ENCODE peak calls at places on chromosomes 7 and 10, in seven cellular contexts. S is Panc1, A is right cardiac atrium, G is astrocyte, N is AG04450, T is right lobe of liver, E is heart right ventricle. X is an unnamed sample.

GRCh38 chr7:49119706-49120105 is 195.4 kb downstream of the CDC14C start:
- DNase-seq in S (no peak), A (no peak), E (no peak), G (no peak), T (no peak), N (no peak), X (no peak)

GRCh38 chr10:109961181-109962001 is 38.1 kb upstream of the XPNPEP1 start:
- DNase-seq in N (no peak), E (no peak), S (no peak), T (no peak), A (no peak), G (peak; percentile 65), X (no peak)

GRCh38 chr7:2036786-2037185 is 196.0 kb downstream of the MAD1L1 start:
- DNase-seq in A (peak; percentile 35), E (no peak), N (no peak), T (peak; percentile 31), S (no peak), G (no peak), X (no peak)

GRCh38 chr7:138388673-138389491 is 71.2 kb upstream of the TRIM24 start:
- DNase-seq in T (no peak), E (no peak), N (no peak), G (no peak), A (no peak), S (peak; percentile 17), X (no peak)

GRCh38 chr7:95609277-95609971 is 13.1 kb upstream of the PDK4 start:
- DNase-seq in S (peak; percentile 64), T (no peak), G (peak; percentile 22), N (no peak), E (peak; percentile 63), A (peak; percentile 58), X (no peak)

GRCh38 chr10:18400911-18401260 is 250.5 kb downstream of the NSUN6 start:
- DNase-seq in T (peak; percentile 59), G (no peak), A (no peak), N (no peak), E (no peak), S (no peak), X (no peak)

GRCh38 chr7:42237162-42237821 is at the start of gene GLI3:
- DNase-seq in G (peak; percentile 91), N (peak; percentile 77), E (peak; percentile 90), A (peak; percentile 93), S (no peak), T (peak; percentile 66), X (no peak)

GRCh38 chr10:132904169-132904813 is 38.1 kb downstream of the CFAP46 start:
- DNase-seq in T (peak; percentile 51), G (peak; percentile 5), E (no peak), A (peak; percentile 67), N (no peak), S (peak; percentile 51), X (no peak)

GRCh38 chr7:140534743-140535142 is 55.4 kb upstream of the MKRN1 start:
- DNase-seq in N (no peak), E (no peak), S (no peak), T (no peak), G (no peak), A (peak; percentile 77), X (no peak)

GRCh38 chr10:111118758-111119157 is 41.9 kb downstream of the ADRA2A start:
- DNase-seq in N (no peak), S (no peak), A (no peak), E (no peak), T (no peak), G (no peak), X (no peak)

GRCh38 chr7:47088329-47089067 is 493.4 kb downstream of the TNS3 start:
- DNase-seq in N (no peak), A (peak; percentile 82), T (no peak), E (peak; percentile 65), S (peak; percentile 18), G (peak; percentile 34), X (peak; percentile 6)

GRCh38 chr10:17109475-17110207 is 20.0 kb downstream of the CUBN start:
- DNase-seq in G (peak; percentile 76), T (no peak), S (no peak), E (no peak), N (peak; percentile 23), A (no peak), X (no peak)

GRCh38 chr7:128231021-128231420 is 10.1 kb upstream of the LEP start:
- DNase-seq in T (no peak), N (no peak), S (no peak), E (no peak), G (no peak), A (no peak), X (no peak)

GRCh38 chr7:97722386-97722785 is 9.5 kb upstream of the TAC1 start:
- DNase-seq in G (no peak), N (no peak), A (no peak), S (no peak), T (no peak), E (no peak), X (no peak)

GRCh38 chr10:484441-484924 is 205.0 kb downstream of the DIP2C start:
- DNase-seq in E (no peak), N (no peak), A (peak; percentile 64), S (no peak), T (no peak), G (peak; percentile 45), X (peak; percentile 22)

GRCh38 chr10:64733980-64734379 is 1212.8 kb downstream of the REEP3 start:
- DNase-seq in N (no peak), E (no peak), G (no peak), S (peak; percentile 8), T (no peak), A (peak; percentile 10), X (no peak)

GRCh38 chr10:30591249-30591670 is 38.3 kb downstream of the LYZL2 start:
- DNase-seq in N (peak; percentile 10), G (peak; percentile 6), S (no peak), T (no peak), E (peak; percentile 19), A (no peak), X (no peak)

GRCh38 chr7:98697485-98698240 is 80.6 kb downstream of the NPTX2 start:
- DNase-seq in T (no peak), E (no peak), S (no peak), A (no peak), G (no peak), N (no peak), X (no peak)

GRCh38 chr7:134427896-134428295 is 31.0 kb downstream of the AKR1B1 start:
- DNase-seq in A (no peak), S (no peak), N (no peak), G (no peak), T (no peak), E (no peak), X (no peak)

GRCh38 chr10:47243791-47244190 is 56.2 kb upstream of the GDF10 start:
- DNase-seq in T (no peak), A (peak; percentile 82), E (no peak), G (no peak), N (no peak), S (no peak), X (no peak)

GRCh38 chr7:114720725-114721124 is 201.2 kb upstream of the MDFIC start:
- DNase-seq in E (no peak), T (no peak), N (no peak), A (no peak), G (no peak), S (no peak), X (no peak)

GRCh38 chr7:106693659-106694353 is 32.8 kb upstream of the CCDC71L start:
- DNase-seq in T (no peak), G (peak; percentile 74), E (no peak), S (no peak), A (no peak), N (no peak), X (no peak)

GRCh38 chr7:155867280-155867679 is 55.0 kb upstream of the SHH start:
- DNase-seq in G (no peak), E (no peak), A (no peak), S (no peak), N (no peak), T (no peak), X (no peak)

GRCh38 chr10:129136074-129136473 is 331.0 kb upstream of the MGMT start:
- DNase-seq in E (no peak), S (no peak), G (no peak), T (no peak), A (no peak), N (no peak), X (no peak)

GRCh38 chr7:132857703-132858102 is 224.2 kb downstream of the CHCHD3 start:
- DNase-seq in N (no peak), T (no peak), E (no peak), A (no peak), S (no peak), G (no peak), X (no peak)
- H3K27me3 ChIP-seq in N (no peaks in the 10 kb centered on the region), T (no peaks in the 10 kb centered on the region), E (no peaks in the 10 kb centered on the region), A (no peaks in the 10 kb centered on the region), S (no peaks in the 10 kb centered on the region), G (no peaks in the 10 kb centered on the region), X (no peaks in the 10 kb centered on the region)

DNA sequence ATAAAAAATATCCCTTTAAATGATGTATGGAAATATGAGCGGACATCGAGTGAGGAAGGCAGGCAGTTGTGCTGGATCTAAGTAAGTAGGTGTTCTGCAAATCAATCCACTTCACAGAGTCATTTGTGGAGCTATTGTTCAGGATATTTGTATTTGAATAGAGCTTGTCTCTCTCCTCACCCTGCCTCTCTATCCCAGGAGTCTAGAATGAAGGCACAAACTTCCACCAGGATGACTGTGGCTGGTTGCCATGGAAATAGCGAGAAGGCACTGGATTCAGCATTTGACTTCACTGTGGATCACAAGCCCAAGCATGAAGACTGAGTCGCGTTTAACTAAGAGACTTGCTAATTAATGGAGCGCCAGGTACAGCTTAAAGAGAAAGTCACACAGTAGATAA is 53.2 kb downstream of the NPY start:
- DNase-seq in S (no peak), E (no peak), N (no peak), T (no peak), A (no peak), G (no peak), X (no peak)
- H3K4me3 ChIP-seq in S (no peak overlapping the region), E (no peak overlapping the region), N (no peak overlapping the region), T (no peak overlapping the region), A (no peak overlapping the region), G (no peak overlapping the region), X (no peak overlapping the region)

DNA sequence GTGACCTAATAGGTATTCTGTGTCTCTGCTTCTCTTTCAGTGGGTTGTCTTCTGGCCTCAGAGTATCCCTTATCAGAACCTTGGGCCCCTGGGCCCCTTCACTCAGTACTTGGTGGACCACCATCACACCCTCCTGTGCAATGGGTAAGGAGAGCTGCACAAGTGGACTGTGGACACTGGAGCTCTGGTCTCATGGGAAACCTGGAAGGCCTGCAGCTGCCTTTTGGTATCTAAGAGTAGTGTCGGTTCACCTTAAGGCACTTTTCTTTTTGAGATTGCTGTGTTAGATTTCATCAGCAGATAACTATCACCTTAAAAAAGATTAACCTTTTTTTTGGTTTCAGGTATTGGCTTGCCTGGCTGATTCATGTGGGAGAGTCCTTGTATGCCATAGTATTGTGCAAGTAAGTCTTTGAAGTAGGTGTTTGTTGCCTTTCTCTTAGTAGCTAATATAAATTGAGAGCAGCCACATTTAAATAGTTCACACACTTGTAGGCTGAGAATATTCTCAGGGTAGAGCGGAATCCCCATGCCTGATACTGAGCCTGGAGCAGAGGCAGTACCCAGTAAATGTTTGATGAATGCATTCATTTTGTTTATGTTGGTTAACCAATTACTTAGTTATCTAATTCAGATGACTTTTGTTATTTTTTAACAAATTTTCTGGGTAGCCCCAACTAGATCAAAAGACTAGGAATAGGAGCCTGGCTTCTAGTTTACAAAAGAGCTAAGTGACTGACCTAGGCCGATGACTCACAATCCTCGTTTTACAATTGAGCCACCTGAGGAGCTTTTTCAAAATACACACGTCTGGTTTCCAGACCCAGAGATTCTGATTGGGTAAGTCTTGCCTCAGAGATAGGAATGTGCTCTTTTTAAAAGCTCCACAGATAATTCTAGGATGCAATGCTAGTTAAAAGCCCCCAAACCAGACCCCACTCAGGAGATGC is 3.6 kb downstream of the TMEM254 start:
- DNase-seq in N (no peak), A (no peak), E (no peak), T (no peak), S (no peak), G (no peak), X (no peak)
- H3K27ac ChIP-seq in N (no peak overlapping the region), A (no peak overlapping the region), E (no peak overlapping the region), T (no peak overlapping the region), S (no peak overlapping the region), G (no peak overlapping the region), X (no peak overlapping the region)

GRCh38 chr7:157000047-157000726 is 10.3 kb downstream of the MNX1 start:
- DNase-seq in E (no peak), S (no peak), T (no peak), A (no peak), G (no peak), N (no peak), X (no peak)
- H3K27me3 ChIP-seq in E (peaks cover 100% of the 10 kb centered on the region), S (no peaks in the 10 kb centered on the region), T (no peaks in the 10 kb centered on the region), A (no peaks in the 10 kb centered on the region), G (peaks cover 81% of the 10 kb centered on the region), N (peaks cover 71% of the 10 kb centered on the region), X (peaks cover 18% of the 10 kb centered on the region)